ENCODE peak calls at places on chromosome 13, in four cellular contexts. One of them, this sample, is unnamed.

GRCh38 chr13:37919329-37919880 is 49.8 kb upstream of the TRPC4 start:
- DNase-seq in Calu3: no peak
- DNase-seq in HFF-Myc: no peak
- DNase-seq in right cardiac atrium: no peak
- DNase-seq in this sample: no peak

GRCh38 chr13:73715910-73716257 is 418.3 kb downstream of the KLF12 start:
- DNase-seq in Calu3: no peak
- DNase-seq in right cardiac atrium: no peak
- DNase-seq in HFF-Myc: no peak
- DNase-seq in this sample: no peak

GRCh38 chr13:49374585-49375290 is 69.1 kb downstream of the CAB39L start:
- DNase-seq in Calu3: no peak
- DNase-seq in right cardiac atrium: no peak
- DNase-seq in HFF-Myc: no peak
- DNase-seq in this sample: no peak

GRCh38 chr13:110356362-110356761 is 49.3 kb downstream of the COL4A2 start:
- DNase-seq in HFF-Myc: no peak
- DNase-seq in right cardiac atrium: no peak
- DNase-seq in Calu3: no peak
- DNase-seq in this sample: no peak

GRCh38 chr13:40969169-40969901 is 49.8 kb downstream of the ELF1 start:
- DNase-seq in right cardiac atrium: no peak
- DNase-seq in Calu3: no peak
- DNase-seq in HFF-Myc: no peak
- DNase-seq in this sample: no peak

GRCh38 chr13:50990540-50991506 is 81.2 kb downstream of the RNASEH2B start:
- DNase-seq in Calu3: no peak
- DNase-seq in HFF-Myc: peak
- DNase-seq in right cardiac atrium: peak
- DNase-seq in this sample: no peak

GRCh38 chr13:76936736-76937135 is 11.6 kb upstream of the ACOD1 start:
- DNase-seq in HFF-Myc: no peak
- DNase-seq in right cardiac atrium: no peak
- DNase-seq in Calu3: no peak
- DNase-seq in this sample: no peak

GRCh38 chr13:87295636-87296035 is 375.5 kb upstream of the SLITRK5 start:
- DNase-seq in Calu3: no peak
- DNase-seq in HFF-Myc: no peak
- DNase-seq in right cardiac atrium: no peak
- DNase-seq in this sample: no peak

GRCh38 chr13:43363156-43363918 is 340.0 kb downstream of the DNAJC15 start:
- DNase-seq in HFF-Myc: no peak
- DNase-seq in Calu3: no peak
- DNase-seq in right cardiac atrium: no peak
- DNase-seq in this sample: no peak

GRCh38 chr13:113124211-113125025 is 1.8 kb downstream of the F10 start:
- DNase-seq in HFF-Myc: no peak
- DNase-seq in right cardiac atrium: no peak
- DNase-seq in Calu3: no peak
- DNase-seq in this sample: no peak

GRCh38 chr13:70188567-70188966 is 80.3 kb upstream of the KLHL1 start:
- DNase-seq in Calu3: peak
- DNase-seq in HFF-Myc: no peak
- DNase-seq in right cardiac atrium: no peak
- DNase-seq in this sample: no peak

GRCh38 chr13:55554741-55555140 is 1586.0 kb upstream of the PRR20A start:
- DNase-seq in right cardiac atrium: no peak
- DNase-seq in Calu3: no peak
- DNase-seq in HFF-Myc: no peak
- DNase-seq in this sample: no peak

GRCh38 chr13:24220086-24220703 is 59.7 kb downstream of the SPATA13 start:
- DNase-seq in HFF-Myc: peak
- DNase-seq in Calu3: peak
- DNase-seq in right cardiac atrium: no peak
- DNase-seq in this sample: peak

GRCh38 chr13:25171517-25172302 is at the start of gene AMER2:
- DNase-seq in Calu3: no peak
- DNase-seq in HFF-Myc: no peak
- DNase-seq in right cardiac atrium: peak
- DNase-seq in this sample: no peak

GRCh38 chr13:72527333-72527732 is 200.1 kb downstream of the MZT1 start:
- DNase-seq in right cardiac atrium: no peak
- DNase-seq in HFF-Myc: no peak
- DNase-seq in Calu3: no peak
- DNase-seq in this sample: peak

GRCh38 chr13:50707533-50708096 is 135.9 kb downstream of the DLEU7 start:
- DNase-seq in Calu3: no peak
- DNase-seq in HFF-Myc: no peak
- DNase-seq in right cardiac atrium: no peak
- DNase-seq in this sample: no peak

GRCh38 chr13:54029226-54029625 is 1000.6 kb downstream of the OLFM4 start:
- DNase-seq in right cardiac atrium: no peak
- DNase-seq in HFF-Myc: no peak
- DNase-seq in Calu3: no peak
- DNase-seq in this sample: no peak

GRCh38 chr13:79710376-79710775 is 229.4 kb downstream of the NDFIP2 start:
- DNase-seq in right cardiac atrium: no peak
- DNase-seq in Calu3: no peak
- DNase-seq in HFF-Myc: no peak
- DNase-seq in this sample: no peak

GRCh38 chr13:99962242-99962641 is 9.3 kb downstream of the ZIC5 start:
- DNase-seq in HFF-Myc: no peak
- DNase-seq in Calu3: no peak
- DNase-seq in right cardiac atrium: no peak
- DNase-seq in this sample: no peak

GRCh38 chr13:100095498-100095897 is 6.6 kb downstream of the PCCA start:
- DNase-seq in right cardiac atrium: no peak
- DNase-seq in Calu3: no peak
- DNase-seq in HFF-Myc: no peak
- DNase-seq in this sample: no peak

GRCh38 chr13:67736646-67737420 is 506.7 kb upstream of the PCDH9 start:
- DNase-seq in right cardiac atrium: no peak
- DNase-seq in Calu3: no peak
- DNase-seq in HFF-Myc: no peak
- DNase-seq in this sample: peak

GRCh38 chr13:28754698-28755545 is 36.2 kb upstream of the SLC46A3 start:
- DNase-seq in right cardiac atrium: peak
- DNase-seq in Calu3: no peak
- DNase-seq in HFF-Myc: no peak
- DNase-seq in this sample: peak

GRCh38 chr13:111216166-111216960 is 101.3 kb downstream of the ARHGEF7 start:
- DNase-seq in right cardiac atrium: peak
- DNase-seq in Calu3: peak
- DNase-seq in HFF-Myc: no peak
- DNase-seq in this sample: peak

GRCh38 chr13:58134525-58134924 is 503.0 kb downstream of the PCDH17 start:
- DNase-seq in right cardiac atrium: no peak
- DNase-seq in HFF-Myc: no peak
- DNase-seq in Calu3: no peak
- DNase-seq in this sample: no peak

GRCh38 chr13:61350351-61350750 is 65.3 kb downstream of the PCDH20 start:
- DNase-seq in right cardiac atrium: no peak
- DNase-seq in Calu3: no peak
- DNase-seq in HFF-Myc: no peak
- DNase-seq in this sample: no peak

This sample was measured in HepG2.